ENCODE peak calls at places on chromosomes 6 and 20, in ten cellular contexts. F is substantia nigra, Z is right cardiac atrium, O is mucosa of descending colon, X is midbrain, G is Kasumi-1, A is NCI-H1048, C is A172, M is choroid plexus epithelial cell, J is frontal cortex. S is an unnamed sample.

GRCh38 chr6:110646951-110647910 is 168.0 kb downstream of the CDK19 start:
- DNase-seq in Z (no peak), C (no peak), J (no peak), A (no peak), M (no peak), G (no peak), F (no peak), O (no peak), X (no peak), S (no peak)

GRCh38 chr20:9301129-9302072 is 213.0 kb upstream of the LAMP5 start:
- DNase-seq in Z (no peak), M (peak; percentile 80), X (peak; percentile 62), O (no peak), G (no peak), J (no peak), A (peak; percentile 80), C (peak; percentile 44), F (no peak), S (no peak)

GRCh38 chr6:131159578-131159977 is 24.3 kb downstream of the AKAP7 start:
- DNase-seq in C (peak; percentile 28), Z (no peak), J (no peak), X (no peak), F (no peak), A (no peak), G (no peak), O (no peak), M (peak; percentile 52), S (no peak)

GRCh38 chr20:49675368-49676151 is 38.1 kb downstream of the B4GALT5 start:
- DNase-seq in A (no peak), F (no peak), Z (no peak), J (no peak), O (peak; percentile 61), M (no peak), C (peak; percentile 57), G (no peak), X (no peak), S (no peak)

GRCh38 chr6:149248688-149249369 is 68.7 kb upstream of the TAB2 start:
- DNase-seq in F (no peak), M (no peak), A (no peak), O (peak; percentile 83), Z (no peak), X (no peak), G (no peak), C (no peak), J (no peak), S (no peak)

GRCh38 chr6:107032051-107032450 is 4.1 kb downstream of the MTRES1 start:
- DNase-seq in C (no peak), M (no peak), G (no peak), A (no peak), X (no peak), J (no peak), O (no peak), Z (no peak), F (no peak), S (no peak)

GRCh38 chr6:143506199-143506598 is 5.3 kb downstream of the FUCA2 start:
- DNase-seq in Z (no peak), X (no peak), A (no peak), O (no peak), C (no peak), G (no peak), J (no peak), M (no peak), F (no peak), S (no peak)

GRCh38 chr20:57818418-57818817 is 108.6 kb upstream of the PMEPA1 start:
- DNase-seq in G (no peak), C (peak; percentile 13), X (no peak), Z (no peak), O (no peak), F (no peak), J (no peak), M (no peak), A (no peak), S (no peak)

GRCh38 chr6:161303628-161304340 is 29.9 kb upstream of the AGPAT4 start:
- DNase-seq in O (no peak), Z (no peak), M (peak; percentile 60), X (no peak), C (peak; percentile 16), J (no peak), A (no peak), F (no peak), G (no peak), S (no peak)

GRCh38 chr20:24109537-24109936 is 121.0 kb upstream of the GGTLC1 start:
- DNase-seq in F (no peak), O (no peak), X (no peak), G (no peak), M (no peak), C (no peak), A (no peak), Z (no peak), J (no peak), S (no peak)

GRCh38 chr20:58715709-58716475 is 23.3 kb downstream of the NPEPL1 start:
- DNase-seq in M (no peak), O (peak; percentile 14), J (no peak), G (no peak), C (no peak), A (no peak), X (no peak), Z (peak; percentile 44), F (no peak), S (no peak)

GRCh38 chr6:15962449-15962764 is 166.5 kb upstream of the MYLIP start:
- DNase-seq in X (no peak), G (peak; percentile 24), F (no peak), A (no peak), M (peak; percentile 94), Z (no peak), O (no peak), C (peak; percentile 65), J (no peak), S (no peak)

GRCh38 chr6:72497186-72497585 is 124.7 kb upstream of the KCNQ5 start:
- DNase-seq in Z (no peak), A (no peak), F (no peak), O (no peak), G (no peak), X (no peak), J (no peak), M (no peak), C (no peak), S (no peak)

GRCh38 chr6:82068721-82069120 is 178.8 kb downstream of the IBTK start:
- DNase-seq in X (no peak), G (no peak), O (no peak), C (no peak), Z (no peak), J (no peak), F (no peak), M (no peak), A (no peak), S (no peak)

GRCh38 chr6:25193147-25193864 is 85.9 kb upstream of the CARMIL1 start:
- DNase-seq in X (no peak), M (peak; percentile 96), A (no peak), G (no peak), C (peak; percentile 89), O (no peak), J (no peak), F (no peak), Z (peak; percentile 40), S (no peak)

GRCh38 chr6:40378071-40378724 is 209.0 kb downstream of the LRFN2 start:
- DNase-seq in M (no peak), C (no peak), F (no peak), J (no peak), A (no peak), O (no peak), G (no peak), Z (no peak), X (no peak), S (no peak)

GRCh38 chr20:59825944-59826759 is 107.3 kb downstream of the SYCP2 start:
- DNase-seq in O (peak; percentile 84), M (no peak), A (no peak), C (no peak), F (no peak), Z (peak; percentile 66), X (no peak), J (no peak), G (no peak), S (no peak)

GRCh38 chr20:4017051-4017702 is 1.8 kb upstream of the RNF24 start:
- DNase-seq in F (no peak), C (no peak), M (no peak), Z (no peak), O (no peak), A (no peak), G (peak; percentile 26), J (no peak), X (no peak), S (no peak)

GRCh38 chr6:41097467-41098090 is 24.8 kb downstream of the NFYA start:
- DNase-seq in M (peak; percentile 87), A (no peak), Z (no peak), C (peak; percentile 66), F (no peak), J (no peak), G (no peak), O (no peak), X (no peak), S (no peak)

GRCh38 chr20:10639051-10639761 is 34.6 kb downstream of the JAG1 start:
- DNase-seq in O (no peak), M (peak; percentile 31), Z (no peak), F (no peak), C (no peak), A (no peak), J (no peak), G (no peak), X (peak; percentile 49), S (no peak)

GRCh38 chr6:64013061-64013410 is 377.4 kb downstream of the PHF3 start:
- DNase-seq in G (no peak), O (no peak), A (no peak), Z (no peak), F (no peak), M (peak; percentile 10), J (no peak), X (no peak), C (no peak), S (no peak)

GRCh38 chr20:24693466-24694156 is 224.2 kb downstream of the SYNDIG1 start:
- DNase-seq in F (no peak), X (no peak), C (no peak), O (no peak), M (no peak), Z (no peak), A (no peak), G (no peak), J (no peak), S (no peak)

GRCh38 chr20:35947489-35947888 is 6.8 kb downstream of the SCAND1 start:
- DNase-seq in F (no peak), A (no peak), O (no peak), X (no peak), Z (no peak), G (peak; percentile 63), M (peak; percentile 50), C (peak; percentile 38), J (no peak), S (no peak)

GRCh38 chr6:3324262-3324942 is 65.7 kb downstream of the PSMG4 start:
- DNase-seq in J (peak; percentile 51), C (peak; percentile 97), G (no peak), F (peak; percentile 71), Z (no peak), A (no peak), O (no peak), M (peak; percentile 93), X (peak; percentile 71), S (no peak)

GRCh38 chr6:170003027-170003426 is 251.6 kb downstream of the ERMARD start:
- DNase-seq in C (no peak), Z (no peak), M (no peak), X (no peak), F (no peak), O (peak; percentile 8), G (no peak), J (no peak), A (no peak), S (no peak)

GRCh38 chr6:151199976-151200375 is 39.8 kb upstream of the AKAP12 start:
- DNase-seq in J (no peak), O (no peak), X (no peak), G (no peak), A (no peak), C (no peak), Z (no peak), F (no peak), M (no peak), S (no peak)

GRCh38 chr6:170243386-170243785 is 47.5 kb downstream of the DLL1 start:
- DNase-seq in J (no peak), O (no peak), X (no peak), M (no peak), G (no peak), C (no peak), Z (no peak), F (no peak), A (no peak), S (no peak)

GRCh38 chr6:4728436-4728769 is 47.8 kb upstream of the CDYL start:
- DNase-seq in F (no peak), M (no peak), G (no peak), C (no peak), Z (no peak), X (no peak), O (no peak), J (no peak), A (no peak), S (no peak)

S was measured in omental fat pad.